ENCODE peak calls at places on chromosomes 5 and 9, in six cellular contexts. C is stomach; V is SJCRH30; M is CD4-positive, CD25-positive, alpha-beta regulatory T cell; O is tibial artery; A is Karpas-422. L is an unnamed sample.

GRCh38 chr5:138303365-138303764 is 28.2 kb downstream of the CDC25C start:
- DNase-seq in A (no peak), V (no peak), M (no peak), O (no peak), C (no peak), L (no peak)

GRCh38 chr9:136372561-136373299 is 739 bp downstream of the CARD9 start:
- DNase-seq in A (peak), C (peak), V (peak), O (peak), M (no peak), L (no peak)

GRCh38 chr9:99192786-99193465 is 28.8 kb downstream of the ALG2 start:
- DNase-seq in C (no peak), M (no peak), A (no peak), V (no peak), O (no peak), L (no peak)

GRCh38 chr5:141846031-141846430 is 32.2 kb downstream of the PCDH1 start:
- DNase-seq in V (peak), A (no peak), M (no peak), O (no peak), C (peak), L (peak)

GRCh38 chr9:89606567-89607311 is 1.9 kb downstream of the GADD45G start:
- DNase-seq in O (no peak), A (no peak), M (no peak), V (peak), C (peak), L (no peak)

GRCh38 chr9:99400184-99400731 is 178.2 kb downstream of the SEC61B start:
- DNase-seq in M (no peak), C (no peak), A (no peak), O (no peak), V (no peak), L (no peak)

GRCh38 chr5:9431496-9432258 is 114.2 kb downstream of the SEMA5A start:
- DNase-seq in O (no peak), M (no peak), V (peak), C (no peak), A (no peak), L (no peak)

GRCh38 chr9:35690447-35691324 is 961 bp upstream of the TPM2 start:
- DNase-seq in A (no peak), M (peak), O (peak), C (peak), V (peak), L (peak)

GRCh38 chr9:98850851-98851729 is 43.6 kb downstream of the GALNT12 start:
- DNase-seq in O (no peak), M (no peak), C (no peak), A (no peak), V (no peak), L (no peak)

GRCh38 chr9:92724528-92725265 is 39.9 kb downstream of the BICD2 start:
- DNase-seq in C (peak), O (no peak), V (no peak), M (no peak), A (no peak), L (no peak)

GRCh38 chr9:124810513-124811355 is 33.8 kb downstream of the OLFML2A start:
- DNase-seq in A (no peak), C (no peak), M (no peak), V (peak), O (no peak), L (no peak)

GRCh38 chr9:70083429-70083828 is 39.8 kb downstream of the MAMDC2 start:
- DNase-seq in C (no peak), A (no peak), M (no peak), O (no peak), V (no peak), L (no peak)

GRCh38 chr5:166341708-166342329 is 1949.6 kb upstream of the WWC1 start:
- DNase-seq in C (no peak), V (peak), O (no peak), M (no peak), A (no peak), L (peak)

GRCh38 chr5:42943931-42944631 is 96.0 kb downstream of the ANXA2R start:
- DNase-seq in C (no peak), V (no peak), M (no peak), A (no peak), O (no peak), L (no peak)

GRCh38 chr9:32550046-32550608 is 2.0 kb upstream of the SMIM27 start:
- DNase-seq in C (no peak), M (no peak), O (no peak), A (no peak), V (no peak), L (no peak)

GRCh38 chr5:142934335-142934734 is 164.2 kb downstream of the ARHGAP26 start:
- DNase-seq in A (no peak), O (no peak), V (no peak), M (no peak), C (no peak), L (no peak)

GRCh38 chr9:124477211-124478013 is 27.2 kb downstream of the ADGRD2 start:
- DNase-seq in M (no peak), A (no peak), V (no peak), C (no peak), O (no peak), L (no peak)

GRCh38 chr5:171432581-171433351 is 13.3 kb downstream of the FGF18 start:
- DNase-seq in O (no peak), M (no peak), A (no peak), V (no peak), C (no peak), L (no peak)

GRCh38 chr5:131209506-131210191 is 38.9 kb downstream of the LYRM7 start:
- DNase-seq in C (no peak), V (no peak), A (peak), M (peak), O (no peak), L (peak)

GRCh38 chr5:178271231-178271630 is 38.6 kb upstream of the PHYKPL start:
- DNase-seq in V (no peak), O (no peak), M (no peak), C (no peak), A (no peak), L (no peak)

GRCh38 chr9:79912641-79913040 is 340.9 kb downstream of the TLE4 start:
- DNase-seq in C (no peak), V (no peak), A (no peak), M (no peak), O (no peak), L (no peak)

GRCh38 chr9:93118863-93119702 is 15.0 kb downstream of the NINJ1 start:
- DNase-seq in O (peak), V (no peak), A (no peak), M (no peak), C (no peak), L (no peak)

GRCh38 chr5:139652788-139653241 is 4.7 kb downstream of the CXXC5 start:
- DNase-seq in O (no peak), V (no peak), A (no peak), M (no peak), C (no peak), L (no peak)

GRCh38 chr9:124282442-124283231 is 24.9 kb downstream of the NEK6 start:
- DNase-seq in V (no peak), O (peak), A (no peak), C (peak), M (no peak), L (no peak)

GRCh38 chr9:125763373-125763772 is 16.2 kb downstream of the PBX3 start:
- DNase-seq in O (no peak), A (no peak), V (peak), M (no peak), C (no peak), L (no peak)

GRCh38 chr5:178992291-178992895 is 2.7 kb downstream of the GRM6 start:
- DNase-seq in C (no peak), O (no peak), A (no peak), V (no peak), M (no peak), L (no peak)

GRCh38 chr9:6630502-6631206 is 14.9 kb downstream of the GLDC start:
- DNase-seq in O (no peak), M (no peak), A (no peak), V (no peak), C (no peak), L (no peak)

GRCh38 chr5:116572375-116573278 is 2.0 kb downstream of the SEMA6A start:
- DNase-seq in V (peak), C (peak), A (no peak), M (no peak), O (peak), L (no peak)

GRCh38 chr9:7185612-7186011 is 427.8 kb downstream of the KDM4C start:
- DNase-seq in C (no peak), M (no peak), V (peak), A (no peak), O (no peak), L (no peak)

GRCh38 chr9:3962467-3962866 is 337.4 kb downstream of the GLIS3 start:
- DNase-seq in O (no peak), M (no peak), V (peak), A (no peak), C (no peak), L (no peak)

DNA sequence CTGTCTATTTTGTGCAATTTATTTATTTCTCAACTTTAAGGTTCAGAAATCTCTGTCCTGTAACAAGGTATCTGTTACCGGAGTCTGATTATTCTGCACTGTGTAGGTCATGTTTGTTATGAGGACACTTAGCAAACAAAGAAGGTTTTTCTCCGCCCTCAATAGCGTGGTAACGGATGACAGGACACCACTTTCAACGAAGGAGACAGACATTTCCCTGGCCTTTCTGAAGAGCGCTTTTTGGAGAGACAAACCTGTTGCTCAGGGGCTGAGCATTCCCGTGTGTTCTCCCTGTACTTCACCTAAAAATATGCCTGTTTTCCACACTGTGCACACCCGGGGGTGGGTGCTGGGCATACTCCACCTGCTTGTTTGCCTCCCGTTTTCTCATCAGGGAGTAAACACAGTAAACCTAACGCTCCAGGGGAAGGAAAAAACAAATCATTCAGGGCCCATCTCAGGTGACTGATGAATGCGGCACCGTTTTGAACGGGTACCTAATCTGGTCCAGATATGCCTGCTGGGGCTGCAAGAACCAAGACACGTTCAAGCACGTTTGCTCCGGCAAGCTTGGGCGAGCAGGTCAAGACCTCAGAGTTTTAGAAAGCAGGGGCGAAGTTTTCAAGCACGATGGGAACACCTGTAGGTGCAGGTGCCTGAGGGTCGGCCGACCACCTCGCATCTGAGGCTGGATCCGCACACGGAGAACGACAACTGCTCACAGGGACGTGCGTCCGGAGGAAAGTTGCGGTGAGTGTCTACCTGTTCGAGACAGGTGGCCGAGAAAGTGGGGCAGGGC is 861 bp downstream of the RETREG1 start:
- DNase-seq in M (peak), O (no peak), C (no peak), V (no peak), A (no peak), L (no peak)
- H3K4me3 ChIP-seq in M (peak), O (peak), C (peak), V (peak), A (no peak), L (peak)

GRCh38 chr5:174736777-174737176 is 12.4 kb downstream of the MSX2 start:
- DNase-seq in O (no peak), A (no peak), V (no peak), M (no peak), C (no peak), L (no peak)

GRCh38 chr5:174736351-174736721 is 12.0 kb downstream of the MSX2 start:
- DNase-seq in O (no peak), V (peak), M (no peak), C (no peak), A (no peak), L (no peak)

GRCh38 chr5:174734571-174735497 is 10.5 kb downstream of the MSX2 start:
- DNase-seq in A (no peak), C (no peak), V (no peak), O (no peak), M (no peak), L (no peak)

GRCh38 chr5:174737335-174737734 is 13.0 kb downstream of the MSX2 start:
- DNase-seq in A (no peak), O (no peak), M (no peak), V (peak), C (no peak), L (no peak)

GRCh38 chr5:174735498-174736350 is 11.3 kb downstream of the MSX2 start:
- DNase-seq in M (no peak), A (peak), O (no peak), C (no peak), V (no peak), L (no peak)
- H3K4me3 ChIP-seq in M (no peak), A (no peak), O (no peak), C (no peak), V (no peak), L (no peak)

GRCh38 chr5:1103093-1103492 is 8.8 kb downstream of the SLC12A7 start:
- DNase-seq in M (no peak), O (no peak), C (no peak), V (peak), A (no peak), L (no peak)

GRCh38 chr5:1106385-1107166 is 5.3 kb downstream of the SLC12A7 start:
- DNase-seq in M (peak), A (no peak), O (no peak), C (no peak), V (no peak), L (no peak)

GRCh38 chr5:1105350-1106265 is 6.3 kb downstream of the SLC12A7 start:
- DNase-seq in O (no peak), C (peak), V (no peak), M (peak), A (no peak), L (peak)

GRCh38 chr5:1103505-1104326 is 8.1 kb downstream of the SLC12A7 start:
- DNase-seq in C (peak), A (no peak), V (peak), O (peak), M (no peak), L (no peak)

DNA sequence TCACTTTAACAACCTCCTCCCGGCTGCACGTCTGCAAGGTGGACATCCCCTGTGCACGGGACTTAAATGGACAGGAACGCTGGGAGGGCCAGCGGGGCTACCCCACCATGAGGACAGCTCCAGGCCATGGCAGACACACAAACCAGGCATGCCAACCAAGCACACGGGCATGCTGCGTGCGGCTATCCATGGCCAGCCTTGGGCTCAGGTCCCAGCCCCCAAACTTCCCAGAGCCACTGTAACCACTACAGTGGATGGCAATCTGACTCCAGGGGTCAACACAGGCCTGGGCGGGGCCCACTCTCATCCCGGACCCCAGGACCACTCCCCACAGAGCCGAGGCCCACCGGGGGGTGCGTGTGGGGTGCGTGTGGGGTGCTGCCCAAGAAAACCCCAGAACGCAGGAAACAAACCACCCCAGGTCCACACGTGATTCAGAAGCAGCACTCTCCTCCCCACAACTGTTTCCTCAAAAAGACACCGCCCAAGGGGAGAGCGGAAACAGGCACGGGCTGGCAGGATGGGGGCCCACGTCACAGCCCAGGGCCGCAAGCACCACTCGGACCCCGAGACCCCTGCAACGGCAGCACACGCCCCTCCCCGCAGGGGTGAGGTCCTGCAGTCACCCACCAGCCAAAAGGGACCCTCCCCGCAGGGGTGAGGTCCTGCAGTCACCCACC is 7.4 kb downstream of the SLC12A7 start:
- DNase-seq in V (no peak), M (peak), C (no peak), O (no peak), A (no peak), L (peak)
- H3K4me3 ChIP-seq in V (peak), M (peak), C (peak), O (no peak), A (no peak), L (peak)

GRCh38 chr9:96522371-96522770 is 72.4 kb downstream of the HABP4 start:
- DNase-seq in V (no peak), O (no peak), A (no peak), M (no peak), C (no peak), L (peak)
- H3K4me3 ChIP-seq in V (no peak), O (peak), A (no peak), M (no peak), C (no peak), L (no peak)

DNA sequence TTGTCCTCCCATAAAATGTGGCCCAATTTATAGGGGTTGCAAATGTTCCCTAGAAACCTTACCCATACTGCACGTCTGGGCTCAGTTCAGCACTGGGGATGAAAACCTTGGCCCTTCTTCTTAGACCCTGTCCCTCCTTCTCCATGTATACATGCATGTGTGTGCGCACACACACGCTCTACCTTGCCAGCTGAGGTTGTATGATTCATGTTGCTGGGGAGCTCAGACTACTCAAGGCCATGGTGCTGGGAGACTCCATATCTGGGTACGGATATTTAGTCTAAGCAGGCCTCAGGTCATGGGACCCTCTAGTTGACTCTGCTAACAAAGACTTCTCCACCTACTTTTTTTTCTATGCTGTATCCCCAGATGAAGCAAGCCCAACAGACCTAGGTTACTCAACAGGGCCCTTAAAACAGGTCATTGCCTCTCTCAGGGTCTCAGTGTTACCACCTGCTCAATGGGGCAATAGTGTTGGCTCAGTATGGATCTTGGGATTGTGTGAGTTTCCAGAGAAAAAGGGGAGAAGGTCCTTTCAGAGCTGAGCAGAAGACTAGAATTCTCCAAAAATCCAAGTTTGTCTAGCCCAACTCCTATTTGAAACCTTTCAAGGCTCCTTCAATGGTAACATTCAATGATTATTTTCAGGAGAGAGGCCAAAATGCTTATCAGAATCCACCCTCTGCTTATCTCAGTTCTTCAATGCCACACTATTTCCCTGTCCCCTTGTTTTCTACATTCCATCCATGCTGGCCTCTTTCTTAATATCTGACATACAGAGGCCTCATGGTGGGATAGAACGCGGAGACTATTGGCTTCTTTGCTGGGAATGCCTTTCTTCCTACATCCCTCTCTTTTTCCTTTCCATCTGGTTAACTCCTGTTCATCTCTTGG is 123.6 kb upstream of the PITX1 start:
- DNase-seq in A (no peak), C (no peak), O (no peak), V (no peak), M (no peak), L (no peak)
- H3K4me3 ChIP-seq in A (no peak), C (no peak), O (no peak), V (no peak), M (no peak), L (no peak)

GRCh38 chr9:97850746-97851449 is 2.1 kb upstream of the FOXE1 start:
- DNase-seq in O (no peak), V (no peak), M (no peak), A (no peak), C (no peak), L (no peak)

GRCh38 chr9:97847474-97848236 is 5.4 kb upstream of the FOXE1 start:
- DNase-seq in A (no peak), C (no peak), M (no peak), O (no peak), V (no peak), L (no peak)

GRCh38 chr9:97849980-97850379 is 3.0 kb upstream of the FOXE1 start:
- DNase-seq in V (no peak), A (no peak), O (no peak), C (no peak), M (no peak), L (no peak)

GRCh38 chr9:97848237-97848581 is 4.8 kb upstream of the FOXE1 start:
- DNase-seq in C (no peak), O (no peak), A (no peak), V (no peak), M (no peak), L (no peak)

DNA sequence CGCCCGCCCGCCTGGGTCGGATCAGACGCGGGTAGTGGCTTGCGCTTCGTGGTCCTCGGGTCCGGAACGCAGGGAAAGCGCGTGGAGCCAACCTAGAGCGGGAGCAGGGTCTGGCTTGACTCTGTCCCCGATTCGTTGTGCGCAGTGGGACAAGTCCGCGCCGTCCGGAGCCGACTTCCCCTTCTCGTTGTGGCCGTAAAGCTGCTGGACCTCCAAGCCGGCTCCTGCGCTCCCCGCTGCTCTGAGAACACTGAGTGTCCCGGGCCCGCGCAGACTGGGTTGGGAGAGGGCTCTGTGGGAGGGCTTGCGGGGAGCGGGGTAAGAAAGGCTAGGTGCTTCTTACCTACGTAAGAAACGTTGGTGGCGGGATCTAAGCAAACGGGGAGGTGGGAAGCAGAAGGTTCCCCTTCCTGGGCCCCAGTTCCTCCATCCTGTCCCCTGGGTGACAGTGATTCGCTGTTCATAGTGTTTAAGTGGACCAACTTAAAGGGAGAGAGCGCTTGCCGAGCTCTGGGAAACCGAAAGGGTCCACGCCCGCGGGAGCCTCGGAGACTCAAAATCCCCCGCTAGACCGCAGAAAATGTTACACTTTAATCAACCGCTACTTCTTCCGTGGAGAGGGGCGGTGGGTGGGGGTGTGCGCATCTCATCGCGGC is 4.3 kb upstream of the FOXE1 start:
- DNase-seq in V (no peak), A (no peak), M (no peak), O (peak), C (no peak), L (no peak)
- H3K4me3 ChIP-seq in V (no peak), A (no peak), M (peak), O (peak), C (peak), L (no peak)

GRCh38 chr5:59187772-59188347 is 605.0 kb downstream of the RAB3C start:
- DNase-seq in A (no peak), O (no peak), C (no peak), V (no peak), M (no peak), L (no peak)
- H3K4me3 ChIP-seq in A (no peak), O (peak), C (no peak), V (no peak), M (no peak), L (no peak)

L was measured in Jurkat, Clone E6-1.